ENCODE peak calls at places on chromosomes 3 and 15, in four cellular contexts. I, U, Z and C are unnamed samples.

GRCh38 chr15:83210619-83211018 is 3.0 kb upstream of the HDGFL3 start:
- DNase-seq in I (peak; percentile 31), U (peak; percentile 45), Z (peak; percentile 55), C (peak; percentile 21)

GRCh38 chr15:72313448-72313840 is 6.5 kb downstream of the CELF6 start:
- DNase-seq in I (no peak), U (no peak), Z (no peak), C (no peak)

GRCh38 chr3:170098753-170099152 is 61.0 kb downstream of the GPR160 start:
- DNase-seq in I (no peak), U (no peak), Z (no peak), C (no peak)

GRCh38 chr3:70433091-70433490 is 120.7 kb upstream of the MDFIC2 start:
- DNase-seq in I (peak; percentile 32), U (peak; percentile 78), Z (no peak), C (peak; percentile 65)

GRCh38 chr15:61038387-61038786 is 190.7 kb downstream of the RORA start:
- DNase-seq in I (peak; percentile 77), U (peak; percentile 90), Z (no peak), C (peak; percentile 61)

GRCh38 chr3:16721494-16721893 is 116.3 kb upstream of the DAZL start:
- DNase-seq in I (no peak), U (no peak), Z (no peak), C (no peak)

GRCh38 chr3:105598047-105598796 is 231.5 kb downstream of the ALCAM start:
- DNase-seq in I (peak; percentile 96), U (peak; percentile 98), Z (no peak), C (peak; percentile 96)

GRCh38 chr15:57329582-57330367 is 46.5 kb upstream of the CGNL1 start:
- DNase-seq in I (no peak), U (no peak), Z (no peak), C (no peak)

GRCh38 chr3:140727886-140728285 is 50.0 kb downstream of the TRIM42 start:
- DNase-seq in I (no peak), U (peak; percentile 3), Z (no peak), C (no peak)

GRCh38 chr3:4587838-4588105 is 94.6 kb downstream of the ITPR1 start:
- DNase-seq in I (no peak), U (no peak), Z (no peak), C (no peak)

GRCh38 chr3:177934001-177934891 is 602.0 kb upstream of the KCNMB2 start:
- DNase-seq in I (peak; percentile 85), U (peak; percentile 93), Z (no peak), C (peak; percentile 79)

GRCh38 chr15:63172376-63173115 is 15.3 kb upstream of the RPS27L start:
- DNase-seq in I (no peak), U (no peak), Z (no peak), C (no peak)

GRCh38 chr3:31841515-31841914 is 139.5 kb downstream of the OSBPL10 start:
- DNase-seq in I (no peak), U (no peak), Z (no peak), C (no peak)

GRCh38 chr3:32238816-32239637 is 547 bp downstream of the CMTM8 start:
- DNase-seq in I (peak; percentile 33), U (peak; percentile 48), Z (peak; percentile 60), C (peak; percentile 31)

GRCh38 chr3:47850062-47850802 is 47.3 kb downstream of the DHX30 start:
- DNase-seq in I (peak; percentile 45), U (peak; percentile 62), Z (no peak), C (peak; percentile 37)

GRCh38 chr15:65101418-65101890 is 13.5 kb downstream of the UBAP1L start:
- DNase-seq in I (peak; percentile 79), U (peak; percentile 85), Z (peak; percentile 33), C (peak; percentile 74)

GRCh38 chr3:54862526-54862925 is 65.3 kb downstream of the LRTM1 start:
- DNase-seq in I (no peak), U (no peak), Z (no peak), C (no peak)

GRCh38 chr3:64691051-64691450 is 3.3 kb upstream of the ADAMTS9 start:
- DNase-seq in I (peak; percentile 63), U (peak; percentile 38), Z (peak; percentile 11), C (peak; percentile 46)

GRCh38 chr3:9779197-9779596 is 9.4 kb upstream of the CAMK1 start:
- DNase-seq in I (no peak), U (no peak), Z (no peak), C (no peak)

GRCh38 chr15:73633991-73634495 is 854 bp upstream of the NPTN start:
- DNase-seq in I (peak; percentile 89), U (peak; percentile 96), Z (no peak), C (peak; percentile 92)

GRCh38 chr3:133938770-133939495 is 43.3 kb upstream of the RAB6B start:
- DNase-seq in I (peak; percentile 56), U (peak; percentile 66), Z (no peak), C (no peak)

DNA sequence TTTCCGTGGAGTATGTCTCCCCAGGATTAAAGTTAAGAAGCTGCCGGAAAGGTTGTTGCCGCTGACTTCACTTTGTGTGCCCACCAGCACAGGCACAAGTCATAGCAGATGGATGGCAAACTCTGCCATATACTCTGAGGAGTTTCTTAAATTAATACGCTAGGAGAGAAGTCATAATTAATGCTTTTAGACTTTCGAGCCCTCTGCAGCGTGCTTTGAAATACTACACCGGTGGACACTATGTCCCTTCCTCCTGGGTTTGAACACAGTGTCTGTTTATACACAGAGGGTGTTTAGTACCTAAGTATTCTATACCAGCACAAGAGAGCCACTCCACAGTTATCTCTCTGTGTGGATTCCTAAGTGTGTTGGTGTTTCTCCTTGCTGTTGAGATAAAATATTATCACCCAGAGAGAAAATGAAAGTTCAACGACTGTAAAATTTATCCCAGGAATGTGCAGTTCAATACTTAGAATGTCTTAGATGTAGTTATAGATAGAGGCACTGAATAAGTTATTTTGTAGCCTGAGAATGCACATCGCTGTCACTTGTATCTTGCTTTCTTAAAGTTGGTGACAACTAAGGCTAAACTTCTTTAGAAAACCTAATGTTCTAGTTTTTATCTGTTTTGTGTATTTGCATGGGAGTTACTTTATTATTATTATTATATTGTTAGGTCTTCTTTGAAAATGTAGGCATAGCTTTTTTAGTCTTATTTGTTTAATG is 1.6 kb downstream of the MBNL1 start:
- DNase-seq in I (peak; percentile 46), U (peak; percentile 54), Z (no peak), C (peak; percentile 47)
- H3K4me3 ChIP-seq in I (peak overlapping the region; percentile 83), U (peak overlapping the region; percentile 90), Z (peak overlapping the region; percentile 69), C (peak overlapping the region; percentile 74)

GRCh38 chr15:75695206-75695605 is 17.4 kb downstream of the CSPG4 start:
- DNase-seq in I (no peak), U (no peak), Z (no peak), C (no peak)
- H3K4me3 ChIP-seq in I (no peak overlapping the region), U (no peak overlapping the region), Z (no peak overlapping the region), C (no peak overlapping the region)

GRCh38 chr15:48898083-48898482 is 20.1 kb downstream of the EID1 start:
- DNase-seq in I (no peak), U (no peak), Z (no peak), C (no peak)
- H3K4me3 ChIP-seq in I (no peak overlapping the region), U (no peak overlapping the region), Z (no peak overlapping the region), C (no peak overlapping the region)

GRCh38 chr3:192608756-192609155 is 118.6 kb downstream of the FGF12 start:
- DNase-seq in I (no peak), U (no peak), Z (no peak), C (no peak)
- H3K4me3 ChIP-seq in I (no peak overlapping the region), U (no peak overlapping the region), Z (no peak overlapping the region), C (no peak overlapping the region)

GRCh38 chr3:69081583-69082262 is 1.6 kb upstream of the UBA3 start:
- DNase-seq in I (no peak), U (peak; percentile 56), Z (no peak), C (no peak)
- H3K4me3 ChIP-seq in I (no peak overlapping the region), U (no peak overlapping the region), Z (no peak overlapping the region), C (no peak overlapping the region)

GRCh38 chr15:77417642-77418041 is 2.3 kb downstream of the PEAK1 start:
- DNase-seq in I (no peak), U (peak; percentile 27), Z (no peak), C (peak; percentile 26)

GRCh38 chr15:77419050-77419835 is 661 bp downstream of the PEAK1 start:
- DNase-seq in I (peak; percentile 48), U (peak; percentile 51), Z (peak; percentile 51), C (peak; percentile 66)

GRCh38 chr15:77416954-77417353 is 3.0 kb downstream of the PEAK1 start:
- DNase-seq in I (no peak), U (no peak), Z (no peak), C (no peak)

GRCh38 chr15:77419836-77420609 is at the start of gene PEAK1:
- DNase-seq in I (peak; percentile 99), U (peak; percentile 99), Z (peak; percentile 99), C (peak; percentile 99)

GRCh38 chr15:77418341-77419049 is 1.4 kb downstream of the PEAK1 start:
- DNase-seq in I (peak; percentile 57), U (peak; percentile 26), Z (no peak), C (peak; percentile 75)
- H3K4me3 ChIP-seq in I (peak overlapping the region; percentile 90), U (peak overlapping the region; percentile 87), Z (peak overlapping the region; percentile 67), C (peak overlapping the region; percentile 84)